ENCODE peak calls at places on chromosomes 2 and 18, in six cellular contexts. O, R, A, I, P and Y are unnamed samples.

GRCh38 chr2:26299488-26300092 is 46.4 kb upstream of the SELENOI start:
- DNase-seq in A (peak; percentile 40), P (peak; percentile 47), O (no peak), I (no peak), R (no peak), Y (no peak)

GRCh38 chr2:227623225-227623624 is 5.9 kb downstream of the SCYGR4 start:
- DNase-seq in A (no peak), I (no peak), O (no peak), P (no peak), R (no peak), Y (no peak)

GRCh38 chr2:219060821-219061791 is at the start of gene IHH:
- DNase-seq in A (peak; percentile 17), O (no peak), R (no peak), I (no peak), P (no peak), Y (peak; percentile 81)

GRCh38 chr2:63399171-63399570 is 189.1 kb downstream of the WDPCP start:
- DNase-seq in R (no peak), A (no peak), O (no peak), P (no peak), I (no peak), Y (no peak)

GRCh38 chr2:206531996-206532543 is 88.7 kb downstream of the ADAM23 start:
- DNase-seq in A (peak; percentile 43), O (no peak), I (no peak), P (peak; percentile 22), R (no peak), Y (no peak)

GRCh38 chr18:42078711-42079110 is 123.7 kb downstream of the PIK3C3 start:
- DNase-seq in R (no peak), I (no peak), A (no peak), O (no peak), P (no peak), Y (no peak)

GRCh38 chr2:225244933-225245332 is 154.6 kb upstream of the NYAP2 start:
- DNase-seq in P (no peak), O (no peak), A (no peak), I (no peak), R (no peak), Y (no peak)

GRCh38 chr18:77733292-77733903 is 483.8 kb downstream of the GALR1 start:
- DNase-seq in I (no peak), A (no peak), O (no peak), R (no peak), P (peak; percentile 34), Y (no peak)

GRCh38 chr2:197795277-197795676 is 9.1 kb upstream of the PLCL1 start:
- DNase-seq in A (no peak), O (no peak), I (no peak), P (no peak), R (no peak), Y (no peak)

GRCh38 chr2:219765236-219765635 is 137.8 kb downstream of the SLC4A3 start:
- DNase-seq in R (no peak), O (no peak), I (peak; percentile 21), P (no peak), A (no peak), Y (no peak)

GRCh38 chr2:163187119-163187518 is 348.6 kb upstream of the KCNH7 start:
- DNase-seq in P (no peak), A (no peak), R (no peak), I (no peak), O (no peak), Y (no peak)

GRCh38 chr2:28394331-28394877 is 1.7 kb downstream of the FOSL2 start:
- DNase-seq in A (no peak), R (no peak), I (no peak), O (no peak), P (peak; percentile 68), Y (no peak)

GRCh38 chr18:68438536-68438935 is 276.4 kb downstream of the TMX3 start:
- DNase-seq in I (no peak), P (no peak), A (no peak), O (no peak), R (no peak), Y (no peak)

GRCh38 chr18:1026930-1027329 is 122.3 kb downstream of the ADCYAP1 start:
- DNase-seq in I (no peak), O (no peak), R (no peak), P (no peak), A (no peak), Y (no peak)

GRCh38 chr2:168427451-168427850 is 28.6 kb upstream of the CERS6 start:
- DNase-seq in P (no peak), R (no peak), A (no peak), I (no peak), O (no peak), Y (no peak)

GRCh38 chr2:58918138-58918537 is 677.0 kb upstream of the FANCL start:
- DNase-seq in P (no peak), I (no peak), A (no peak), O (no peak), R (no peak), Y (no peak)

GRCh38 chr2:232873909-232874641 is 4.0 kb downstream of the SNORC start:
- DNase-seq in R (no peak), O (no peak), P (no peak), A (no peak), I (no peak), Y (no peak)

GRCh38 chr2:31736695-31737454 is 156.1 kb upstream of the SRD5A2 start:
- DNase-seq in O (no peak), P (no peak), R (no peak), A (no peak), I (no peak), Y (no peak)

GRCh38 chr2:224222320-224222719 is 179.6 kb downstream of the FAM124B start:
- DNase-seq in I (no peak), P (no peak), A (peak; percentile 19), O (no peak), R (no peak), Y (no peak)

GRCh38 chr2:86825728-86826386 is 35.1 kb upstream of the CD8A start:
- DNase-seq in R (no peak), A (no peak), P (no peak), I (no peak), O (no peak), Y (no peak)

GRCh38 chr2:178522950-178523595 is 42.8 kb downstream of the PLEKHA3 start:
- DNase-seq in I (peak; percentile 85), R (peak; percentile 57), O (peak; percentile 49), P (peak; percentile 93), A (peak; percentile 87), Y (peak; percentile 85)

GRCh38 chr18:11989966-11990380 is 8.7 kb downstream of the IMPA2 start:
- DNase-seq in A (peak; percentile 47), O (no peak), P (no peak), R (no peak), I (no peak), Y (no peak)

GRCh38 chr2:223459328-223459939 is 142.7 kb downstream of the SCG2 start:
- DNase-seq in A (peak; percentile 42), O (no peak), R (peak; percentile 27), P (no peak), I (peak; percentile 37), Y (peak; percentile 12)

GRCh38 chr2:9548506-9548905 is 7.1 kb downstream of the ADAM17 start:
- DNase-seq in O (no peak), I (peak; percentile 69), R (no peak), P (no peak), A (no peak), Y (no peak)

GRCh38 chr2:9543557-9543956 is 12.1 kb downstream of the ADAM17 start:
- DNase-seq in P (no peak), O (no peak), A (no peak), I (peak; percentile 38), R (no peak), Y (no peak)

GRCh38 chr2:9549420-9549819 is 6.2 kb downstream of the ADAM17 start:
- DNase-seq in O (no peak), A (no peak), R (no peak), I (peak; percentile 72), P (no peak), Y (no peak)

GRCh38 chr2:9545502-9545901 is 10.1 kb downstream of the ADAM17 start:
- DNase-seq in I (no peak), P (no peak), A (no peak), R (no peak), O (no peak), Y (no peak)

DNA sequence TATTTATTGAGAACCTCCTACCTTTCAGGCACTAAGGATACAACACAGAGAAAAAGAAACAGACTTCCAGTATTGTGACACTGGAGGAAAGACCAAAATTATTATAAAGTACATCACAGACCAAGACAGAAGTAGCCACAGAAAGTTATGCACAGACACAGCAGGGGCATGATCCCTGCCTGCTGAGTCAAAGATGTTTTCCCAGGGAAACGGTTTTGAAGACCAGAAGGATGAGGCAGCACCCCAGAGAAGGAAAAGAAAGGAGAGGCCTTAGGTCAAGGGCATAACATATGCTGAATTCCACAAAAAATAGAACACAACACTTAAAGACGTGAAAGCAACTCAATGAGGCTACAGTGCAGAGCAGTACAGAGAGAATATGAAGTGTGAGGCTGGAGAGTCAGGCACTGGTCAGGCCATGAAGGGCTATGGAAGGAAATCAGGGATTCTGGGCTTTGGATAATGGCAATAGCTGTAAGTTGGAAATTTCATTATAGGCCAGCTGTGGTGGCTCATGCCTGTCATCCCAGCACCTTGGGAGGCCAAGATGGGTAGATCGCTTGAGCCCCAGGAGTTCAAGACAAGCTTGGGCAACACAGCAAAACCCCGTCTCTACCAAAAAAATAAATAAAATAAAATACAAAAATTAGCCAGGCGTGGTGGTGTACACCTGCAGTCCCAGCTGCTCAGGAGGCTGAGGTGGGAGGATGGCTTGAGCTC is 8.2 kb downstream of the ADAM17 start:
- DNase-seq in I (no peak), R (no peak), A (no peak), O (no peak), P (no peak), Y (no peak)
- H3K4me1 ChIP-seq in I (peaks cover 91% of the 10 kb centered on the region), R (peaks cover 9% of the 10 kb centered on the region), A (peaks cover 8% of the 10 kb centered on the region), O (peaks cover 57% of the 10 kb centered on the region), P (peaks cover 55% of the 10 kb centered on the region), Y (peaks cover 12% of the 10 kb centered on the region)

GRCh38 chr2:241820625-241821384 is 11.8 kb downstream of the NEU4 start:
- DNase-seq in R (no peak), I (no peak), A (no peak), P (peak; percentile 5), O (no peak), Y (peak; percentile 50)
- H3K4me1 ChIP-seq in R (no peaks in the 10 kb centered on the region), I (no peaks in the 10 kb centered on the region), A (no peaks in the 10 kb centered on the region), P (no peaks in the 10 kb centered on the region), O (no peaks in the 10 kb centered on the region), Y (peaks cover 8% of the 10 kb centered on the region)

DNA sequence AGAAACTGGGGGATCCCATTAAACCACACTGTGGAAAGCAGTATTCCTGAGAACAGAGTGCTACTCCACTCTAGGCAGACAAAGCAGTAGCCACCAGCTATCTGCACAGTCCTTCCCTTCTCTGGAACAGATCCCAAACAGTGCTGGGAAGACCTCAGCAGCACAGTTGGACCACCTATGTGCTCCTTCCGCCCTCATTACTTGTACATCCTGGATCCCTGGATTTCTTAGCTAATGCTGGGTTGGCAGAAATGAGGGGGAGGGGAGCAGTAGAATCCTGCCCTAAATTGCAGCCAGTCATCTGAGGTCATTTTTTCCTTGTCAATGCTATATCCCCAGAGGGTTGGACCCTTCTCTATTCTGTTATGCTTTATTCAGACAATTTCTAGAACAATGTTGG is 13.8 kb upstream of the MALT1 start:
- DNase-seq in R (no peak), O (no peak), P (no peak), I (no peak), A (no peak), Y (no peak)
- H3K4me1 ChIP-seq in R (peaks cover 12% of the 10 kb centered on the region), O (no peaks in the 10 kb centered on the region), P (no peaks in the 10 kb centered on the region), I (peaks cover 51% of the 10 kb centered on the region), A (peaks cover 3% of the 10 kb centered on the region), Y (no peaks in the 10 kb centered on the region)

DNA sequence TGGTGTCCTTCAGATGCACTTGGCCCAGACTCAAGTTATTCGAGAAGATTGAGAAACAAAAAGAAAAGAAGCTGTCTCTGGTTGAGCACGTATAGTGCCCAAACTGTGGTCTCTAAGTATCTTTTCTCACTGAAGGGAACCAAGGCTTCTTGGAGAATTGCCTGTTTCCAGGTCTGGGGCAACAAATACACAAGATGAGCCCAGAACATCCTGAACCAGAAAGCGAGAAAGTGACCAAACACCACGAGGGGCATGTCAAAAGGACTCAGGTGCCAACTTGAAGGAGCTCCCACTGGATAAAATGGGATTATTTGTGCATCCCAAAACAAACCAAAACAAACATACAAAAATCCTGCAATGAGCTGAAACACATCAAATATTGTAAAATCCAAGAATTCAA is 13.6 kb upstream of the ATOH8 start:
- DNase-seq in A (no peak), O (no peak), R (no peak), P (no peak), I (no peak), Y (no peak)
- H3K4me1 ChIP-seq in A (no peaks in the 10 kb centered on the region), O (peaks cover 44% of the 10 kb centered on the region), R (peaks cover 40% of the 10 kb centered on the region), P (peaks cover 38% of the 10 kb centered on the region), I (no peaks in the 10 kb centered on the region), Y (peaks cover 53% of the 10 kb centered on the region)